ENCODE peak calls at places on chromosomes 12 and 14, in ten cellular contexts. E, C, J, U, F, L, N, D, O and B are unnamed samples.

GRCh38 chr14:55909879-55910278 is 208.3 kb upstream of the PELI2 start:
- DNase-seq in E (no peak), C (no peak), J (no peak), U (no peak), F (no peak), L (no peak), N (no peak), D (no peak), O (no peak), B (no peak)

GRCh38 chr12:55728185-55728931 is 451 bp downstream of the CD63 start:
- DNase-seq in E (no peak), C (peak), J (no peak), U (peak), F (peak), L (peak), N (peak), D (peak), O (peak), B (peak)

GRCh38 chr12:31311634-31312258 is 14.2 kb downstream of the SINHCAF start:
- DNase-seq in E (no peak), C (no peak), J (no peak), U (no peak), F (no peak), L (no peak), N (no peak), D (no peak), O (no peak), B (no peak)

GRCh38 chr12:68495666-68496065 is 115.0 kb upstream of the RAP1B start:
- DNase-seq in E (no peak), C (no peak), J (no peak), U (no peak), F (no peak), L (no peak), N (no peak), D (no peak), O (no peak), B (no peak)

GRCh38 chr14:54502602-54503001 is 7.1 kb upstream of the CGRRF1 start:
- DNase-seq in E (no peak), C (no peak), J (no peak), U (peak), F (no peak), L (no peak), N (no peak), D (no peak), O (no peak), B (peak)

GRCh38 chr14:77590845-77591506 is 25.5 kb downstream of the SPTLC2 start:
- DNase-seq in E (no peak), C (no peak), J (no peak), U (no peak), F (no peak), L (no peak), N (no peak), D (no peak), O (no peak), B (peak)

GRCh38 chr14:95948608-95949007 is 72.0 kb downstream of the TUNAR start:
- DNase-seq in E (no peak), C (no peak), J (no peak), U (no peak), F (no peak), L (no peak), N (no peak), D (no peak), O (no peak), B (no peak)

GRCh38 chr14:89813485-89814080 is 140.9 kb downstream of the EFCAB11 start:
- DNase-seq in E (no peak), C (no peak), J (no peak), U (no peak), F (no peak), L (no peak), N (no peak), D (no peak), O (no peak), B (peak)

GRCh38 chr12:62814243-62814642 is 120.7 kb downstream of the PPM1H start:
- DNase-seq in E (no peak), C (no peak), J (no peak), U (no peak), F (no peak), L (no peak), N (no peak), D (no peak), O (no peak), B (no peak)

GRCh38 chr14:95935228-95935822 is 58.7 kb downstream of the TUNAR start:
- DNase-seq in E (no peak), C (no peak), J (no peak), U (peak), F (no peak), L (no peak), N (no peak), D (no peak), O (no peak), B (peak)

GRCh38 chr14:77421241-77421640 is 2.1 kb downstream of the NOXRED1 start:
- DNase-seq in E (no peak), C (no peak), J (no peak), U (no peak), F (no peak), L (no peak), N (no peak), D (no peak), O (no peak), B (peak)

GRCh38 chr12:107776171-107776570 is 1.7 kb downstream of the ASCL4 start:
- DNase-seq in E (no peak), C (no peak), J (no peak), U (no peak), F (no peak), L (no peak), N (no peak), D (no peak), O (no peak), B (no peak)

GRCh38 chr12:21577516-21577915 is 27.1 kb downstream of the GYS2 start:
- DNase-seq in E (no peak), C (no peak), J (no peak), U (no peak), F (no peak), L (no peak), N (no peak), D (no peak), O (no peak), B (no peak)

GRCh38 chr12:69102856-69103255 is 136.5 kb upstream of the CPSF6 start:
- DNase-seq in E (no peak), C (no peak), J (no peak), U (no peak), F (no peak), L (no peak), N (no peak), D (peak), O (no peak), B (peak)

GRCh38 chr12:121144416-121144914 is 11.8 kb downstream of the P2RX7 start:
- DNase-seq in E (no peak), C (no peak), J (no peak), U (no peak), F (no peak), L (no peak), N (no peak), D (peak), O (no peak), B (peak)

GRCh38 chr12:53515291-53515680 is 8.0 kb upstream of the NPFF start:
- DNase-seq in E (no peak), C (no peak), J (no peak), U (no peak), F (no peak), L (no peak), N (no peak), D (no peak), O (no peak), B (no peak)

GRCh38 chr14:104885973-104886689 is 21.1 kb downstream of the CEP170B start:
- DNase-seq in E (no peak), C (no peak), J (no peak), U (no peak), F (no peak), L (no peak), N (no peak), D (peak), O (peak), B (no peak)

GRCh38 chr14:59600211-59600945 is 23.8 kb upstream of the CCDC175 start:
- DNase-seq in E (no peak), C (no peak), J (no peak), U (no peak), F (no peak), L (no peak), N (no peak), D (no peak), O (no peak), B (no peak)

GRCh38 chr12:54228471-54228870 is 39.7 kb upstream of the SMUG1 start:
- DNase-seq in E (no peak), C (no peak), J (no peak), U (no peak), F (no peak), L (no peak), N (no peak), D (no peak), O (no peak), B (no peak)

GRCh38 chr12:57528831-57529555 is 6.4 kb downstream of the MBD6 start:
- DNase-seq in E (no peak), C (no peak), J (no peak), U (no peak), F (no peak), L (no peak), N (no peak), D (no peak), O (no peak), B (no peak)

GRCh38 chr14:102824832-102825231 is 47.6 kb downstream of the TRAF3 start:
- DNase-seq in E (no peak), C (no peak), J (no peak), U (no peak), F (no peak), L (no peak), N (no peak), D (no peak), O (no peak), B (no peak)

GRCh38 chr12:49621651-49622500 is 1.5 kb upstream of the PRPF40B start:
- DNase-seq in E (no peak), C (no peak), J (no peak), U (peak), F (no peak), L (no peak), N (no peak), D (no peak), O (no peak), B (peak)

GRCh38 chr12:11696084-11696483 is 46.6 kb downstream of the ETV6 start:
- DNase-seq in E (no peak), C (no peak), J (no peak), U (no peak), F (no peak), L (no peak), N (no peak), D (no peak), O (no peak), B (no peak)

GRCh38 chr12:56037161-56037560 is 4.6 kb upstream of the RPS26 start:
- DNase-seq in E (no peak), C (no peak), J (no peak), U (no peak), F (no peak), L (no peak), N (no peak), D (no peak), O (no peak), B (peak)

GRCh38 chr12:89947437-89948265 is 239.0 kb upstream of the ATP2B1 start:
- DNase-seq in E (no peak), C (peak), J (no peak), U (no peak), F (no peak), L (no peak), N (no peak), D (no peak), O (peak), B (no peak)

GRCh38 chr14:91413547-91414474 is 3.8 kb downstream of the CCDC88C start:
- DNase-seq in E (no peak), C (no peak), J (no peak), U (no peak), F (no peak), L (peak), N (peak), D (peak), O (no peak), B (no peak)

GRCh38 chr14:67881225-67881624 is 61.6 kb downstream of the RAD51B start:
- DNase-seq in E (peak), C (no peak), J (no peak), U (no peak), F (no peak), L (no peak), N (no peak), D (peak), O (no peak), B (no peak)

GRCh38 chr14:41761204-41761603 is 154.5 kb downstream of the LRFN5 start:
- DNase-seq in E (no peak), C (no peak), J (no peak), U (no peak), F (no peak), L (no peak), N (no peak), D (no peak), O (no peak), B (no peak)
- TF ChIP-seq CTCF in E (no peak), C (no peak), J (no peak), U (no peak), F (no peak), L (no peak), N (no peak), D (no peak), O (no peak), B (no peak)

GRCh38 chr14:64114166-64114565 is 180.0 kb downstream of the ESR2 start:
- DNase-seq in E (no peak), C (no peak), J (no peak), U (no peak), F (no peak), L (no peak), N (no peak), D (no peak), O (no peak), B (peak)
- TF ChIP-seq POLR2A in E (no peak), C (no peak), J (no peak), U (no peak), F (no peak), L (no peak), N (no peak), D (no peak), O (no peak), B (no peak)

DNA sequence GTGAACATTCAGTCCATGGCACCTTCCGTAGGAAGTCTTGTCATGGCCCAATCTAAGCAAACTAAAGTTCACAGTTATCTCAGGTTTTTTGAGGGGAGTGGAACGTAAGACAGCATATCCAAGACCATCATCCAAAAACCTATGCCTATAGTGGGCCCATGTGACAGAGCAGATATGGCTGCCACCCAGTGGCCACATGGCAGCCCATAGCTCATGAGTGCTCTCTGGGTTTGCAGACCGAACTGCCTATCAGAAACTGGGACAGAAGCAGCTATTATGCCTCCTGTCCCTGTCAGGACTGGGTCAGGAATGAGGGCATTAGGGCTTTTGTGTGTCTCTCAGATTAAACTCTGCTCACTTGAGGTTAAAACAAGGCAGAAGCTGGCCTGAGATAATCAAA is 503.7 kb downstream of the NRXN3 start:
- DNase-seq in E (no peak), C (no peak), J (no peak), U (no peak), F (no peak), L (no peak), N (no peak), D (no peak), O (no peak), B (no peak)
- TF ChIP-seq CTCF in E (no peak), C (no peak), J (no peak), U (no peak), F (no peak), L (no peak), N (no peak), D (no peak), O (no peak), B (peak)

DNA sequence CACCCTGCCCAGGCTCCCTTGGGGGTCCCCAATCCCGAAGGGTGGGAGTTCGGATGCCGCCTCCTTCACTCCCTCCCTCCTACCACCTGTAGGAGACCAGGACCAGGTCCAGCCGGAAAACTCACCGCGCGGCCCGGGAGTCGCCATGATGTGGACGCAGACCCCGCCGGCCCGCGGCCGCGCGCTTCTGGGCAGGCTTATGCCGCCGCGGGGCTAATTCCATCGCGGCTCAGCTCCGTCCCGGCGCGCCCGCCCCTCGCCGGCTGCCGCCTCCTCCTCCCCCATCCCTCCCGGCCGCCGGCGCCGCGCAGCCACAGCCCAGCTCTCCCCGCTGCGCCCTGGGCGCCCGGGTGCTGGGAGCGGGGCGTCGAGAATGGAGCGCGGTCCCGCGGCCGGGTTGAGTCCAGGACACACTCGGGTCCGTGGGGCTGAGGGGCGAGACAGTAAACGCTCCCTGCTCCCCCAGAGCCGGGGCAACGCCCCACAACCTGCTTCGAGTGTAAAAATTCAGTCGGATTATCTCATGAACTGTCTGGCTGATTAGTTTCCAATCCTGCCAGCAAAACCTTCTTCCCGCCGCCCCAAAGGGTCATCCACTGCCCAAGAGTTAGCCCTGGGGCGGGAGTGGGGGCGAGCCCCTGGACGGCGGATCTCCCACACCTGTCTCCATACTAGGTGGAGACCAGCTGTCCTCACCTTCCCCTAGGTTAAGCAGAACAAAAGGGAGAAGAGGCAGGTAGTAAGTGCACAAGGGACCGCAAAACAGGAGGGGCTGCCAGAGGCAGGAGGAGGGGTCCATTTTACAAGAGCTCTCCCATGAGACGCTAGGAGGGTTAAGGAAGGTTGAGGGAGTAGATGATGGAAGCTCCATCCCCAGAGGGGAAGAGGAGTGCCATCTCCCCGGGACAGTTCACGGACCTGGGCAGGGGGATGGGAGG is at the start of gene ANO2:
- DNase-seq in E (no peak), C (no peak), J (no peak), U (no peak), F (no peak), L (no peak), N (no peak), D (no peak), O (no peak), B (no peak)
- TF ChIP-seq POLR2A in E (no peak), C (no peak), J (no peak), U (no peak), F (no peak), L (no peak), N (no peak), D (no peak), O (no peak), B (no peak)